ENCODE peak calls at places on chromosome 5, in ten cellular contexts. C is NCI-H345; T is activated CD8-positive, alpha-beta memory T cell treated with anti-CD3 and anti-CD28 coated beads, Interleukin-2, amount 50 U/mL, for 48 hours; Q is NCI-H1105 treated with DMSO at 0.1 percent for 48 hours; K is HTR-8/SVneo; W is brain microvascular endothelial cell; N is cardiac muscle cell; A is HCT116; B is T-helper 2 cell; Z is foreskin keratinocyte. E is an unnamed sample.

GRCh38 chr5:151094861-151095260 is 14.0 kb upstream of the TNIP1 start:
- DNase-seq in C (no peak), T (no peak), Q (no peak), K (no peak), W (no peak), N (peak; percentile 77), A (no peak), B (no peak), Z (no peak), E (no peak)

GRCh38 chr5:1480217-1480616 is 35.0 kb upstream of the SLC6A3 start:
- DNase-seq in C (no peak), T (no peak), Q (no peak), K (no peak), W (no peak), N (peak; percentile 30), A (no peak), B (no peak), Z (no peak), E (peak; percentile 58)

GRCh38 chr5:173574983-173575382 is 41.5 kb downstream of the BOD1 start:
- DNase-seq in C (no peak), T (no peak), Q (no peak), K (no peak), W (no peak), N (no peak), A (no peak), B (no peak), Z (no peak), E (no peak)

GRCh38 chr5:117188207-117188606 is 613.6 kb upstream of the SEMA6A start:
- DNase-seq in C (no peak), T (no peak), Q (no peak), K (no peak), W (no peak), N (no peak), A (no peak), B (no peak), Z (no peak), E (no peak)

GRCh38 chr5:66742083-66742895 is 146.1 kb downstream of the MAST4 start:
- DNase-seq in C (no peak), T (no peak), Q (no peak), K (no peak), W (peak; percentile 3), N (no peak), A (peak; percentile 21), B (peak; percentile 14), Z (no peak), E (no peak)

GRCh38 chr5:134989291-134989830 is 21.7 kb downstream of the CATSPER3 start:
- DNase-seq in C (no peak), T (no peak), Q (no peak), K (no peak), W (peak; percentile 2), N (peak; percentile 47), A (no peak), B (peak; percentile 74), Z (no peak), E (no peak)

GRCh38 chr5:158170060-158170459 is 311.1 kb upstream of the CLINT1 start:
- DNase-seq in C (no peak), T (no peak), Q (no peak), K (no peak), W (no peak), N (no peak), A (no peak), B (no peak), Z (no peak), E (no peak)

GRCh38 chr5:167945542-167946384 is 345.7 kb upstream of the WWC1 start:
- DNase-seq in C (no peak), T (no peak), Q (no peak), K (peak; percentile 54), W (peak; percentile 63), N (peak; percentile 90), A (no peak), B (no peak), Z (peak; percentile 90), E (no peak)

GRCh38 chr5:61082516-61083280 is 79.6 kb downstream of the SMIM15 start:
- DNase-seq in C (no peak), T (no peak), Q (no peak), K (no peak), W (no peak), N (peak; percentile 8), A (no peak), B (peak; percentile 7), Z (no peak), E (no peak)

GRCh38 chr5:140631831-140632365 is 1.1 kb downstream of the CD14 start:
- DNase-seq in C (no peak), T (no peak), Q (peak; percentile 35), K (no peak), W (no peak), N (no peak), A (no peak), B (peak; percentile 37), Z (no peak), E (no peak)